ENCODE peak calls at places on chromosomes 13 and 19, in four cellular contexts. L, P, T and U are unnamed samples.

GRCh38 chr13:79403113-79403512 is 2.9 kb downstream of the RBM26 start:
- DNase-seq in L (no peak), T (no peak), P (no peak), U (no peak)

GRCh38 chr19:43779820-43780219 is 953 bp downstream of the KCNN4 start:
- DNase-seq in L (no peak), T (no peak), P (no peak), U (no peak)

GRCh38 chr13:28356506-28357064 is 138.3 kb downstream of the FLT1 start:
- DNase-seq in L (no peak), P (no peak), T (no peak), U (no peak)

GRCh38 chr19:1453525-1454371 is 3.8 kb downstream of the APC2 start:
- DNase-seq in P (no peak), T (no peak), L (no peak), U (no peak)

GRCh38 chr19:1267441-1268391 is 1.4 kb upstream of the CIRBP start:
- DNase-seq in L (no peak), P (no peak), T (no peak), U (no peak)

GRCh38 chr13:110503979-110504499 is 57.5 kb downstream of the RAB20 start:
- DNase-seq in P (no peak), T (no peak), L (no peak), U (no peak)

GRCh38 chr13:110506396-110506795 is 55.1 kb downstream of the RAB20 start:
- DNase-seq in L (no peak), T (no peak), P (no peak), U (no peak)

GRCh38 chr13:29993716-29994488 is 143.5 kb upstream of the UBL3 start:
- DNase-seq in T (no peak), P (peak), L (no peak), U (no peak)

GRCh38 chr19:18972301-18972831 is 31.3 kb upstream of the HOMER3 start:
- DNase-seq in P (no peak), T (no peak), L (no peak), U (no peak)

GRCh38 chr13:76992548-76993001 is 694 bp downstream of the CLN5 start:
- DNase-seq in P (peak), T (no peak), L (peak), U (no peak)

GRCh38 chr19:3292958-3293529 is 68.6 kb downstream of the CELF5 start:
- DNase-seq in P (no peak), T (no peak), L (no peak), U (no peak)

GRCh38 chr13:101700598-101700997 is 248.1 kb downstream of the ITGBL1 start:
- DNase-seq in T (no peak), P (no peak), L (no peak), U (no peak)

GRCh38 chr19:45423033-45423588 is 606 bp downstream of the ERCC1 start:
- DNase-seq in L (no peak), P (no peak), T (no peak), U (no peak)

GRCh38 chr13:45472171-45472705 is 7.5 kb downstream of the COG3 start:
- DNase-seq in P (peak), T (no peak), L (no peak), U (no peak)

GRCh38 chr13:80726895-80727294 is 386.0 kb upstream of the SPRY2 start:
- DNase-seq in P (no peak), L (no peak), T (no peak), U (no peak)

GRCh38 chr13:114044486-114044885 is 70.6 kb upstream of the C13orf46 start:
- DNase-seq in T (no peak), L (no peak), P (no peak), U (no peak)

GRCh38 chr19:16739546-16739945 is 19.9 kb downstream of the NWD1 start:
- DNase-seq in P (no peak), L (no peak), T (no peak), U (no peak)

GRCh38 chr19:6736169-6736916 is 1.0 kb downstream of the GPR108 start:
- DNase-seq in P (no peak), T (no peak), L (peak), U (no peak)

GRCh38 chr19:38917921-38918491 is 6.0 kb upstream of the CCER2 start:
- DNase-seq in T (no peak), P (no peak), L (no peak), U (no peak)

GRCh38 chr13:32025730-32026129 is 5.8 kb upstream of the FRY start:
- DNase-seq in P (no peak), T (peak), L (no peak), U (no peak)

GRCh38 chr19:45876411-45877197 is 9.3 kb downstream of the IRF2BP1 start:
- DNase-seq in P (no peak), T (no peak), L (peak), U (no peak)

GRCh38 chr13:113098163-113098732 is 7.3 kb upstream of the F7 start:
- DNase-seq in T (no peak), P (no peak), L (no peak), U (no peak)

GRCh38 chr19:46442808-46443450 is 14.2 kb upstream of the PNMA8C start:
- DNase-seq in L (peak), P (peak), T (no peak), U (no peak)

GRCh38 chr19:48813123-48813911 is 2.5 kb upstream of the BCAT2 start:
- DNase-seq in T (no peak), P (no peak), L (no peak), U (no peak)

GRCh38 chr19:50967924-50968708 is 1.3 kb downstream of the KLK6 start:
- DNase-seq in L (no peak), P (no peak), T (no peak), U (no peak)

GRCh38 chr19:46411088-46412033 is 2.0 kb downstream of the CCDC8 start:
- DNase-seq in L (no peak), P (no peak), T (no peak), U (no peak)

GRCh38 chr19:34579281-34580054 is 97.5 kb downstream of the SCGB2B2 start:
- DNase-seq in T (no peak), L (no peak), P (no peak), U (no peak)

GRCh38 chr19:55109527-55110291 is 7.7 kb downstream of the PPP1R12C start:
- DNase-seq in T (no peak), L (peak), P (no peak), U (no peak)

GRCh38 chr13:34076943-34077703 is 259.2 kb downstream of the RFC3 start:
- DNase-seq in T (no peak), L (no peak), P (peak), U (no peak)

GRCh38 chr19:50324331-50324730 is 4.8 kb downstream of the KCNC3 start:
- DNase-seq in T (no peak), L (peak), P (no peak), U (no peak)

GRCh38 chr19:54364775-54365257 is at the start of gene LAIR1:
- DNase-seq in L (peak), T (no peak), P (no peak), U (no peak)

GRCh38 chr13:79442706-79443105 is 36.7 kb upstream of the RBM26 start:
- DNase-seq in T (no peak), P (no peak), L (no peak), U (no peak)

GRCh38 chr13:48231080-48231479 is 1.9 kb upstream of the ITM2B start:
- DNase-seq in L (no peak), P (no peak), T (no peak), U (no peak)

GRCh38 chr19:535017-535835 is 3.7 kb downstream of the CDC34 start:
- DNase-seq in P (no peak), T (no peak), L (no peak), U (no peak)